ENCODE peak calls at places on chromosomes 2 and 18, in nine cellular contexts. A is brain microvascular endothelial cell, N is lung, D is ovary, E is uterus, F is H9, V is GM23338, O is GM12878, Y is lower lobe of right lung. W is an unnamed sample. For H3K27me3, the result is how much of the 10 kb centered on the place peaks cover.

GRCh38 chr18:50594931-50595330 is 35.0 kb downstream of the MAPK4 start:
- DNase-seq in A (no peak), N (no peak), D (no peak), E (no peak), F (no peak), V (no peak), O (no peak), Y (no peak), W (no peak)

GRCh38 chr2:42967959-42968674 is 175.7 kb upstream of the HAAO start:
- DNase-seq in A (peak), N (no peak), D (peak), E (peak), F (no peak), V (no peak), O (no peak), Y (no peak), W (no peak)

GRCh38 chr18:51807336-51807735 is 532.7 kb upstream of the DCC start:
- DNase-seq in A (no peak), N (no peak), D (no peak), E (no peak), F (no peak), V (no peak), O (no peak), Y (no peak), W (no peak)

GRCh38 chr2:134451347-134451630 is 197.4 kb downstream of the MGAT5 start:
- DNase-seq in A (no peak), N (no peak), D (no peak), E (no peak), F (no peak), V (no peak), O (no peak), Y (no peak), W (no peak)

GRCh38 chr2:7325186-7325585 is 408.0 kb downstream of the RNF144A start:
- DNase-seq in A (no peak), N (no peak), D (no peak), E (no peak), F (no peak), V (no peak), O (no peak), Y (no peak), W (no peak)

GRCh38 chr18:54983041-54983686 is 23.9 kb upstream of the CCDC68 start:
- DNase-seq in A (peak), N (no peak), D (no peak), E (no peak), F (no peak), V (peak), O (no peak), Y (no peak), W (no peak)

GRCh38 chr2:102888514-102888913 is 126.7 kb downstream of the TMEM182 start:
- DNase-seq in A (no peak), N (no peak), D (no peak), E (no peak), F (no peak), V (no peak), O (no peak), Y (no peak), W (no peak)

GRCh38 chr2:111618953-111619902 is 264.8 kb downstream of the ANAPC1 start:
- DNase-seq in A (no peak), N (no peak), D (no peak), E (no peak), F (no peak), V (peak), O (no peak), Y (no peak), W (no peak)

GRCh38 chr2:134327367-134327766 is 73.5 kb downstream of the MGAT5 start:
- DNase-seq in A (peak), N (no peak), D (no peak), E (no peak), F (no peak), V (no peak), O (no peak), Y (no peak), W (no peak)

GRCh38 chr2:141611143-141611571 is 519.7 kb downstream of the LRP1B start:
- DNase-seq in A (no peak), N (no peak), D (no peak), E (no peak), F (no peak), V (peak), O (no peak), Y (no peak), W (no peak)

GRCh38 chr2:39603436-39603835 is 62.3 kb upstream of the TMEM178A start:
- DNase-seq in A (no peak), N (no peak), D (no peak), E (no peak), F (no peak), V (no peak), O (no peak), Y (no peak), W (no peak)

GRCh38 chr2:119367472-119368099 is 809 bp downstream of the DBI start:
- DNase-seq in A (no peak), N (peak), D (peak), E (peak), F (peak), V (peak), O (no peak), Y (peak), W (no peak)

GRCh38 chr18:3048820-3049349 is 35.9 kb upstream of the LPIN2 start:
- DNase-seq in A (no peak), N (no peak), D (no peak), E (no peak), F (no peak), V (no peak), O (no peak), Y (no peak), W (no peak)

GRCh38 chr18:3044931-3045698 is 32.2 kb upstream of the LPIN2 start:
- DNase-seq in A (no peak), N (peak), D (no peak), E (no peak), F (no peak), V (no peak), O (no peak), Y (peak), W (no peak)

GRCh38 chr18:3042337-3042736 is 29.4 kb upstream of the LPIN2 start:
- DNase-seq in A (no peak), N (no peak), D (no peak), E (no peak), F (no peak), V (no peak), O (no peak), Y (no peak), W (no peak)

GRCh38 chr18:3048121-3048520 is 35.2 kb upstream of the LPIN2 start:
- DNase-seq in A (no peak), N (no peak), D (no peak), E (no peak), F (no peak), V (no peak), O (no peak), Y (no peak), W (no peak)

GRCh38 chr18:3046216-3046808 is 33.4 kb upstream of the LPIN2 start:
- DNase-seq in A (no peak), N (no peak), D (no peak), E (no peak), F (no peak), V (no peak), O (no peak), Y (no peak), W (no peak)
- H3K27ac ChIP-seq in A (no peak), N (no peak), D (no peak), E (no peak), F (no peak), V (no peak), O (no peak), Y (no peak), W (no peak)

DNA sequence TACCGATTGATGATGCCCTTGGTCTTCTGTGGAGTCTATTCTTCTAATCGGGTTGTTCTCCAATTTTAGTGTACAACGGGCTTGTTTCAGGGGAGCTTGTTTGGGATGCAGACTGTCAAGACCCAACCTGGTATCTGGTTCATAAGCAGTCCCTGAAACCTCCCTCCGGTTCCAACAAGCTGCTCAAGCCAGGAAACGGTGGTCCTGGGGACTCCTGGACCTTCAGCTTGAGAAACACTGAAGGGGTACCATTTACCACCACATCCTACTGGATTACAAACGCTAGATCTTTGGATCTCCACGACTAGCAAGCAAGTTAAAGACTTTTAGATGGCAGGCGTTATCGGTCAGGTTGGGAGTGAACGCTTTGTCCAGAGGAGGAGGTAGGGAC is 2.0 kb downstream of the BCL2 start:
- DNase-seq in A (no peak), N (no peak), D (peak), E (no peak), F (no peak), V (no peak), O (no peak), Y (no peak), W (no peak)
- H3K27me3 ChIP-seq in A (under half), N (under half), D (under half), E (under half), F (under half), V (under half), O (under half), Y (under half), W (under half)

GRCh38 chr18:9716375-9716774 is 8.3 kb downstream of the RAB31 start:
- DNase-seq in A (no peak), N (no peak), D (no peak), E (no peak), F (no peak), V (no peak), O (no peak), Y (no peak), W (no peak)
- TF ChIP-seq CTCF in A (no peak), N (no peak), D (no peak), E (no peak), F (no peak), V (no peak), O (no peak), Y (no peak), W (no peak)

GRCh38 chr2:101140237-101140636 is 10.9 kb downstream of the TBC1D8 start:
- DNase-seq in A (no peak), N (no peak), D (no peak), E (no peak), F (no peak), V (no peak), O (no peak), Y (no peak), W (no peak)
- H3K27ac ChIP-seq in A (no peak), N (no peak), D (no peak), E (no peak), F (no peak), V (no peak), O (no peak), Y (no peak), W (no peak)